ENCODE peak calls at places on chromosome 11, in four cellular contexts. N is WTC11, A is H1, R is K562. M is an unnamed sample.

GRCh38 chr11:13448876-13449275 is 14.1 kb downstream of the BTBD10 start:
- DNase-seq in N (no peak), A (no peak), R (peak), M (no peak)

GRCh38 chr11:16745950-16746349 is 7.5 kb downstream of the C11orf58 start:
- DNase-seq in N (no peak), A (no peak), R (no peak), M (no peak)

GRCh38 chr11:72738199-72739141 is 13.7 kb downstream of the ARAP1 start:
- DNase-seq in N (no peak), A (no peak), R (peak), M (no peak)

GRCh38 chr11:34860034-34860433 is 56.1 kb downstream of the APIP start:
- DNase-seq in N (no peak), A (no peak), R (no peak), M (no peak)

GRCh38 chr11:17543574-17544180 is 539 bp downstream of the USH1C start:
- DNase-seq in N (no peak), A (no peak), R (no peak), M (no peak)

GRCh38 chr11:95767498-95767897 is 22.1 kb downstream of the FAM76B start:
- DNase-seq in N (no peak), A (no peak), R (no peak), M (no peak)

GRCh38 chr11:60960405-60960804 is 8.4 kb upstream of the SLC15A3 start:
- DNase-seq in N (no peak), A (no peak), R (no peak), M (no peak)

GRCh38 chr11:122633219-122633829 is 22.2 kb upstream of the UBASH3B start:
- DNase-seq in N (peak), A (no peak), R (peak), M (peak)

GRCh38 chr11:57248780-57249383 is 11.8 kb upstream of the APLNR start:
- DNase-seq in N (peak), A (peak), R (peak), M (peak)

GRCh38 chr11:72621008-72621610 is 53.1 kb downstream of the PDE2A start:
- DNase-seq in N (no peak), A (no peak), R (no peak), M (no peak)

GRCh38 chr11:120648706-120649250 is 137.2 kb downstream of the GRIK4 start:
- DNase-seq in N (no peak), A (no peak), R (no peak), M (no peak)

GRCh38 chr11:62842171-62842717 is 2.9 kb upstream of the WDR74 start:
- DNase-seq in N (peak), A (peak), R (no peak), M (no peak)

GRCh38 chr11:28773606-28774005 is 665.4 kb downstream of the METTL15 start:
- DNase-seq in N (peak), A (no peak), R (no peak), M (no peak)

GRCh38 chr11:71452354-71453020 is 516 bp upstream of the NADSYN1 start:
- DNase-seq in N (peak), A (no peak), R (no peak), M (no peak)

GRCh38 chr11:11010624-11011127 is 152.8 kb upstream of the ZBED5 start:
- DNase-seq in N (peak), A (no peak), R (peak), M (peak)

GRCh38 chr11:24828938-24829337 is 332.1 kb downstream of the LUZP2 start:
- DNase-seq in N (no peak), A (no peak), R (no peak), M (no peak)

GRCh38 chr11:7690648-7691047 is 15.6 kb downstream of the OVCH2 start:
- DNase-seq in N (no peak), A (no peak), R (no peak), M (no peak)

GRCh38 chr11:911031-911889 is 650 bp upstream of the CHID1 start:
- DNase-seq in N (peak), A (no peak), R (peak), M (no peak)

GRCh38 chr11:130698174-130698573 is 218.1 kb downstream of the SNX19 start:
- DNase-seq in N (no peak), A (no peak), R (no peak), M (no peak)

GRCh38 chr11:67541198-67541597 is 18.0 kb upstream of the CABP2 start:
- DNase-seq in N (no peak), A (no peak), R (no peak), M (no peak)

GRCh38 chr11:77091146-77091940 is 11.3 kb upstream of the OMP start:
- DNase-seq in N (peak), A (peak), R (peak), M (peak)

GRCh38 chr11:74532496-74533246 is 39.1 kb upstream of the LIPT2 start:
- DNase-seq in N (no peak), A (no peak), R (no peak), M (no peak)

GRCh38 chr11:114290503-114291239 is 5.5 kb upstream of the NNMT start:
- DNase-seq in N (no peak), A (no peak), R (no peak), M (no peak)

GRCh38 chr11:15878756-15879155 is 477.6 kb downstream of the SOX6 start:
- DNase-seq in N (no peak), A (no peak), R (no peak), M (no peak)

GRCh38 chr11:102810943-102811528 is 13.1 kb upstream of the MMP1 start:
- DNase-seq in N (no peak), A (no peak), R (no peak), M (peak)

GRCh38 chr11:133065847-133066485 is 466.3 kb downstream of the OPCML start:
- DNase-seq in N (no peak), A (no peak), R (no peak), M (no peak)

GRCh38 chr11:27174026-27174425 is 133.4 kb downstream of the BBOX1 start:
- DNase-seq in N (no peak), A (no peak), R (no peak), M (no peak)

GRCh38 chr11:132395434-132395833 is 1025.0 kb downstream of the NTM start:
- DNase-seq in N (no peak), A (no peak), R (no peak), M (no peak)

GRCh38 chr11:75236062-75236461 is 4.5 kb upstream of the TPBGL start:
- DNase-seq in N (peak), A (no peak), R (no peak), M (no peak)

GRCh38 chr11:118921929-118922744 is 3.6 kb downstream of the BCL9L start:
- DNase-seq in N (peak), A (peak), R (no peak), M (peak)

GRCh38 chr11:79412761-79413160 is 28.1 kb downstream of the TENM4 start:
- DNase-seq in N (no peak), A (no peak), R (no peak), M (no peak)

GRCh38 chr11:11391796-11392195 is 38.7 kb upstream of the CSNK2A3 start:
- DNase-seq in N (no peak), A (no peak), R (no peak), M (no peak)

GRCh38 chr11:8828580-8829358 is 82.2 kb upstream of the AKIP1 start:
- DNase-seq in N (no peak), A (no peak), R (no peak), M (no peak)
- TF ChIP-seq TEAD4 in N (no peak), A (no peak), R (no peak), M (no peak)

GRCh38 chr11:64743591-64744543 is at the start of gene RASGRP2:
- DNase-seq in N (peak), A (peak), R (peak), M (peak)

GRCh38 chr11:64745523-64746328 is 1.8 kb upstream of the RASGRP2 start:
- DNase-seq in N (peak), A (peak), R (peak), M (peak)

GRCh38 chr11:64742940-64743590 is 877 bp downstream of the RASGRP2 start:
- DNase-seq in N (peak), A (peak), R (peak), M (peak)

GRCh38 chr11:64745219-64745522 is 1.2 kb upstream of the RASGRP2 start:
- DNase-seq in N (peak), A (peak), R (peak), M (peak)

DNA sequence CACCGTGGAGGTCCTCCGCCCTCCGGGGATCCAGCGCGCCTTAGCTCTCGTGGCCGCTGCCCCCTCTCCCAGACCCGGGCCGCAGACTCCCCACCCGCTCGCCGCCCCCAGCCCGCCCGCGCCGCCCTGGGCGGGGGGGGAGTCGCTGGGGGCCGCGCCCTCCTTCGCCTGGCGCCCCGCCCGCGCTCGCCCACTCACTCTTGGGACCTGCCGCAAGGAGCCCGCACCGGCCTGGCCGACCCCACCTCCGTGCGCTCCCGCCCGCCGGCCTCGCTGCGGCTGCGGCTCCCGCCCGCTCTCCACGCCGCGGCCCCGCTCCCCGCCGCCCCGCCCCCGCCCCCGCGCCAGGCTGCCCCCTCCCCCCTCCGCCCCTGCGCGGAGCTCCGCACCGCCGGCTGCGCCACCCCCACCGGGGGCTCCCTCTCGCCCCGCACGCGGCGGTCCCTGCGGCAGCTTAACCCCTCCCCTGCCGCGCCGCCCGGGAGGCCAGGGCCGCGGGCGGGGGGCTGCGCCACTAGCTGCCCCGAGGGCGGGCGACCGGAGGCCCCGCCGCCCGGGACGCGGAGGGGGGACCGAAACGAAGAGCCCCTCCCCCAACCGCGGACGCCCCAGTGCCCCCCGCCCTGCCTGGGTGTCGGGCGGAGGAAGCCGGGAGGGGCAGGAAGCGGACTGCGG is 739 bp upstream of the RASGRP2 start:
- DNase-seq in N (no peak), A (peak), R (peak), M (peak)
- TF ChIP-seq TEAD4 in N (no peak), A (no peak), R (no peak), M (no peak)

DNA sequence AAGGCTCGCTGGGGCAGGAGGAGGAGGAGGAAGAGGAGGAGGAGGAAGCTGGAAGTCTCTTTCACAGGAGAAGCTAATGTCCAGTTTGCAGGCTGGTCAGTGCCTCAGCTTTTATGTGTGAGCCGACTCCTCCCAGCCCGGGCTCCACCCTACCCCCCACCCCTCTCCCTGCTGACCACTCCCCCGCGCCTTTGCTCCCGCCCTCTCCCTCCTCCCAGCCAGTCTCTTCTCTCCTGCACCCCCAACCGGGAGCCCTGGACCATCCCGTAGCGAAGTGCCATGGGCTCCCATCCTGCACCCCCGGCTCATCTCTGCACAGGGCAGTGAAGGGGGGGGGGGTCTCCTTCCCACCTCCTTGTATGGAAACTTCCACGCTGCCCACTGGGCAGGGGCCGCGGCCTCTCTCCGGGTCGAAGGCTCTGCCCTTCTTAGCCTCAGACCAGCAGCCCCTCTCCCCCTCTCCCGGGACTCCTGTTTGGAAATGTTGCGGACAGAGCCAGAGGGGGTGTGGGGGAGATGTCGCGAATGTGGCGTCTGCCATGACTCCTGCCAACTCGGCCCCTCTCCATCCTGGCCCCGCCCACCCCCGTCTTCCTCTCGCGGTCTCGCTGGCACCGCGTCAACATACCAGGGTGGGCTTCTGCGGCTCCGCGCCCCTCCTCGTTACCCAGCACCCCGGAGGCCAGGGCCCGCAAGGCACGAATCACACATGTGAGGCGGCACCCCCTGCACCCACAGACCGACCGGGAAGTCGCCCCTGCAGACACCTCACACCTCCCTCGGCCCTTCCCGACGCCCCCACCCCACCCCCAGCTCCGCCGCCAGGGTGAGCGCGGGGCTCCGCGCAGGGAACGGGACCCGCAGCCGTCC is 1.8 kb downstream of the IGF2 start:
- DNase-seq in N (peak), A (peak), R (peak), M (peak)
- TF ChIP-seq TEAD4 in N (no peak), A (no peak), R (no peak), M (no peak)

DNA sequence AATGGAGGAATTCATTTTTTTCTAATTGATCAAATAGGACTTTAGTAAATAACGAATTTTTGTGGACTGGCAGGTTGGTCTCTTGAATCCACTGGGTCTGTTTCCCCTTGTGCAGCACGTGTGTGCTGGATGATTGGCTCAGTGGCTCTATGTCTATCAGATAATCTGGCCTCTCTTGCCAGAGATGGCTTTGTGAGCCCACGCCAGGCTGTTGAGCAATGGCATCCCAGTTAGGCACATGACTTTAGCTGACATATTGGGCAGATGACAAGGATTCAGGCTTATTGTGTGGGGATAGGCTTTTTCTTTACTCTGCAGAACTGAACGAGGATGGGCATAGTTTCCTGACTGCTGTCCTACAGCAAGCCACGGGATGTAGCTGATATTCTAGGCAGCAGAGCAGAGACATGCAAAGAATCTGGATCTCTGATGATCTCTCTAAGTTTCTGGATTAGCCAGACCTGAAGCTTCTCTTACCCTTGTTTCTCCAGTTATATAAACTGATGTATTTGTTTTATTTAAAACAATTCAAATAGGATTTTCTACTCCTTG is 144.9 kb downstream of the ARHGAP42 start:
- DNase-seq in N (no peak), A (no peak), R (no peak), M (no peak)
- TF ChIP-seq TEAD4 in N (no peak), A (no peak), R (no peak), M (no peak)

DNA sequence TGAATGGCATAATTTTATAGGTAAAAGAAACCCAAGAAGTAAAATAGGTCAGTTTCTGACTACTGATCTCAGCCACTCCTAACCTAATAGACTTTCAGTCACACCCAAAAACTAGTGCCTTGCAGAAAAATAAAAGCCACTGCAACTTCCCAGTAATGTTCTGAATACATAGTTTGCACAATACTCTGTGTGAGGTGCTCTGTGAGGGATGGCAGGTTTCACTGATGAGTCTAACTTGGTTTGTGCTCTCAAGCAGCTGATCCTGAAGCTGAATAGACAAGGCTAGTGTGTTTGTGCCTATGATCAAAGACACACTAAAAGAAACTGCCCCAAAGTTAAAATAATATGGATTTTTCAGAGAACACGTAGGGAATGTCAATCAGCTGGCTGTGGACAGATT is 758.4 kb downstream of the NELL1 start:
- DNase-seq in N (no peak), A (no peak), R (no peak), M (no peak)
- TF ChIP-seq TEAD4 in N (no peak), A (no peak), R (no peak), M (no peak)

GRCh38 chr11:108286369-108286768 is 63.5 kb downstream of the ATM start:
- DNase-seq in N (no peak), A (no peak), R (peak), M (no peak)
- TF ChIP-seq TEAD4 in N (no peak), A (no peak), R (no peak), M (no peak)

GRCh38 chr11:83523676-83524075 is 237.5 kb upstream of the CCDC90B start:
- DNase-seq in N (peak), A (no peak), R (no peak), M (no peak)

GRCh38 chr11:83520849-83521248 is 234.7 kb upstream of the CCDC90B start:
- DNase-seq in N (no peak), A (no peak), R (no peak), M (no peak)

DNA sequence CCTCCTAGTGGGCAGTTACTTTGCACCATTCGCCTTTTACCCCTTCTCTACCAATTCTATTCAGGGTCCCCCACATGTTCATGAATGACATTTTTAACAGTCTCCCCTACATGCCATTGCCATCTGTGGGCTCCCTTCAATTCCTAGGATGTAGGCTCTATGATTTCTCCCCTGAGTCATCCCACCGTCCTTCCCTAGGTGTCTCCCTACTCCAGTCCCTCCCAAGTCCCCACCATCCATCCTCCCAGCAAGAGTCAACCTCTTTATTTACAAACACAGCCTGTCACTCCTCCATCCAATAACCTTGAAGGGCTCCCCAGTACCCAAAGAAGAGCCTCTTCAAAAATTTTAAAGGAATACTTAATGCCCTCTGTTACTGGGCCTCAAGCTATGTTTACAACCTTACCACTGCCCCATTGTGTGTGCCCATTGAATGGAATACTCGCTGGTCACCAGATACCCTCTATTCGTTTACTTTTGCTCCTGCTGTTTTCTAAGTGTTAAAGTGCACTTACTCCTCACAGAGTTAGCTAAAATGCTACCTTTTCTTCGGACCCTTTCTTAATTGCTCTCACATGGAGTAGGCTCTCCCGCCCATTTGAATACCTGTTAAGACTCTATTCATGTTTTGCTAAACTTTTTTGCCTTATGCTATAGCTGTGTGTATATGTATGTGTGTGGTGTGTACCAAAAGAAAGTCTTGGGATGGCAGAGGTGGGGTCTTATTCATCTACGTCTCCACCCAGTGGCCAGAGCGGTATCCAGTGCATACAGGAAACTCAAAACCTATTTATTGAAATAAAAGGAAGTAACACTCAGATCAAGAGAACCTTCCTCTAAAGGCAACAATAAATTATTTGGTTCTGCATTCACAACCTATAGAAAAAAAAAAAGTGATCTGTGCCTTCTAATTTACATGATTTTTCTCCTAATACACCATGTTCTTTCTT is 235.8 kb upstream of the CCDC90B start:
- DNase-seq in N (peak), A (no peak), R (peak), M (peak)
- TF ChIP-seq TEAD4 in N (no peak), A (no peak), R (no peak), M (no peak)

M was measured in SK-N-SH.